ENCODE peak calls at places on chromosomes 13 and 19, in four cellular contexts. Q is HepG2, K is K562, R is GM12878. D is an unnamed sample.

GRCh38 chr19:49244256-49244655 is 80.7 kb downstream of the SLC6A16 start:
- DNase-seq in Q (no peak), K (no peak), R (no peak), D (no peak)

GRCh38 chr19:10848208-10848843 is at the start of gene C19orf38:
- DNase-seq in Q (no peak), R (no peak), K (no peak), D (no peak)

GRCh38 chr13:111460548-111461444 is 140.4 kb downstream of the TEX29 start:
- DNase-seq in K (peak; percentile 9), R (no peak), Q (peak; percentile 15), D (peak; percentile 76)

GRCh38 chr13:36630181-36630806 is 43.5 kb upstream of the SERTM1 start:
- DNase-seq in R (no peak), Q (no peak), K (no peak), D (peak; percentile 23)

GRCh38 chr19:47495478-47496372 is 11.7 kb upstream of the KPTN start:
- DNase-seq in K (no peak), R (no peak), Q (no peak), D (no peak)

GRCh38 chr13:66831317-66831716 is 398.8 kb downstream of the PCDH9 start:
- DNase-seq in R (no peak), Q (no peak), K (no peak), D (no peak)

GRCh38 chr19:11496391-11497163 is 9.1 kb downstream of the ZNF653 start:
- DNase-seq in R (no peak), Q (peak; percentile 62), K (peak; percentile 93), D (peak; percentile 89)

GRCh38 chr13:106566682-106567420 is 1.1 kb downstream of the ARGLU1 start:
- DNase-seq in R (no peak), Q (peak; percentile 32), K (peak; percentile 69), D (peak; percentile 75)

GRCh38 chr19:41695745-41696144 is 7.7 kb upstream of the CEACAM7 start:
- DNase-seq in Q (no peak), R (no peak), K (no peak), D (no peak)

GRCh38 chr19:33275933-33276619 is 26.3 kb downstream of the CEBPA start:
- DNase-seq in K (no peak), R (no peak), Q (peak; percentile 93), D (no peak)

GRCh38 chr19:50026550-50026906 is 723 bp downstream of the ZNF473 start:
- DNase-seq in R (no peak), K (no peak), Q (no peak), D (no peak)

GRCh38 chr19:48926909-48927308 is 6.6 kb upstream of the DHDH start:
- DNase-seq in K (peak; percentile 85), R (no peak), Q (no peak), D (no peak)

GRCh38 chr13:31261241-31261640 is 61.5 kb downstream of the B3GLCT start:
- DNase-seq in R (no peak), Q (no peak), K (no peak), D (no peak)

GRCh38 chr19:1399745-1400144 is 1.6 kb downstream of the GAMT start:
- DNase-seq in Q (no peak), R (no peak), K (no peak), D (no peak)

GRCh38 chr13:52356327-52356726 is 49.6 kb downstream of the THSD1 start:
- DNase-seq in R (no peak), K (no peak), Q (no peak), D (no peak)

GRCh38 chr13:79490846-79491245 is 9.9 kb downstream of the NDFIP2 start:
- DNase-seq in R (no peak), Q (no peak), K (no peak), D (no peak)

GRCh38 chr13:51425410-51426042 is 27.3 kb downstream of the INTS6 start:
- DNase-seq in R (no peak), K (no peak), Q (no peak), D (peak; percentile 25)

GRCh38 chr19:46841458-46842083 is 9.1 kb downstream of the AP2S1 start:
- DNase-seq in Q (no peak), R (no peak), K (peak; percentile 63), D (no peak)

GRCh38 chr19:17610384-17610783 is 54.9 kb downstream of the COLGALT1 start:
- DNase-seq in K (peak; percentile 77), Q (peak; percentile 37), R (no peak), D (peak; percentile 70)

GRCh38 chr19:44356383-44357111 is at the start of gene ZNF112:
- DNase-seq in R (peak; percentile 11), K (peak; percentile 77), Q (peak; percentile 94), D (peak; percentile 98)

GRCh38 chr13:53250272-53250875 is 221.8 kb downstream of the OLFM4 start:
- DNase-seq in R (peak; percentile 15), K (peak; percentile 73), Q (peak; percentile 74), D (peak; percentile 92)

GRCh38 chr13:73717632-73718031 is 416.6 kb downstream of the KLF12 start:
- DNase-seq in R (no peak), K (no peak), Q (no peak), D (no peak)

GRCh38 chr19:27774337-27774736 is 1438.6 kb downstream of the UQCRFS1 start:
- DNase-seq in K (peak; percentile 19), Q (no peak), R (no peak), D (peak; percentile 67)

GRCh38 chr13:78976696-78977095 is 317.7 kb upstream of the OBI1 start:
- DNase-seq in K (no peak), R (no peak), Q (no peak), D (no peak)

GRCh38 chr19:1453525-1454371 is 3.8 kb downstream of the APC2 start:
- DNase-seq in K (no peak), R (no peak), Q (no peak), D (peak; percentile 56)

GRCh38 chr19:16938211-16938610 is 49.4 kb downstream of the F2RL3 start:
- DNase-seq in R (no peak), K (no peak), Q (no peak), D (no peak)

GRCh38 chr19:48287748-48288147 is 17.9 kb downstream of the ZNF114 start:
- DNase-seq in K (no peak), R (no peak), Q (no peak), D (no peak)

GRCh38 chr19:46000497-46001246 is 5.4 kb downstream of the CCDC61 start:
- DNase-seq in K (peak; percentile 72), Q (no peak), R (no peak), D (peak; percentile 85)

GRCh38 chr19:13022859-13023636 is 27.8 kb downstream of the NFIX start:
- DNase-seq in Q (peak; percentile 79), R (no peak), K (peak; percentile 68), D (peak; percentile 77)

GRCh38 chr19:45408121-45408520 is 1.7 kb downstream of the POLR1G start:
- DNase-seq in K (no peak), R (no peak), Q (no peak), D (no peak)

DNA sequence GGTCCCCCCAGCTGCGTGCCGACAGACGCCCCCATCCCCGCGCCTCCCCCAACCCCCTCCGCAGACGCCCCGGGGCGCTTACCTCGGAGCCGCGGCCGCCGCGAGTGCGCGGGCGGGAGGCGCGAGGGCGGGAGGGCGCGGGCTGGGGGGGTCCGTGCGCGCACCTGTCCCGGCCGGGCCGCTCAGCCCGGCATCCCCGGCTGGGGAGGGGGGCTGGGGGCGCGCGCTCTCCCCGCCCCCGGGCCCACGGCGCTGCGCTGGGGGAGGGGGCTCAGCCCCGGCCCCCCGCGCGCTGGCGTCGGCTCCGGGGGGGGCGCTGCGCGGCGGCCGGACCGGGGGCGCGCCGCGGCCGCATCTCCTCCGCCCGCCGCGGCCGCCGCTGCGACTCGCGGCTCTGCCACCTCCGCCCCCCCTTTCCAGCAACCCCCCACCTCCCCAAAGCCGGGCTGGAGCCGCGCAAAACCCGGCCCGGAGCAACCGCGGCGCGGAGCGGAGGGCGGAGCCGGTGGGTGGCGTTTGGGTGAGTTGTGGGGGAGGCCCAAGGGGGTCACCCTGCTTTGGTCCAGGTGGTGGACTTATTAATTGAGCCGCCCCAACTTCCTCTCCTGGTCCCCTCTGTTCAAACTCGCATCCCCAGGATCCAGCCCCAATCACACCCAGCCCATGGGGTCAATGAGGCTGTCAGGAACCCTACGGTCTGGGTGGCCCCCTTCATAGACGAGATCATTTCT is 22.1 kb upstream of the SEMA6B start:
- DNase-seq in K (peak; percentile 76), R (no peak), Q (no peak), D (peak; percentile 72)
- TF ChIP-seq CREB1 in K (no peak), R (no peak), Q (no peak), D (no peak)

GRCh38 chr13:30119476-30119875 is 187.9 kb downstream of the KATNAL1 start:
- DNase-seq in Q (no peak), K (no peak), R (no peak), D (no peak)
- H3K27ac ChIP-seq in Q (no peak overlapping the region), K (no peak overlapping the region), R (no peak overlapping the region), D (no peak overlapping the region)

DNA sequence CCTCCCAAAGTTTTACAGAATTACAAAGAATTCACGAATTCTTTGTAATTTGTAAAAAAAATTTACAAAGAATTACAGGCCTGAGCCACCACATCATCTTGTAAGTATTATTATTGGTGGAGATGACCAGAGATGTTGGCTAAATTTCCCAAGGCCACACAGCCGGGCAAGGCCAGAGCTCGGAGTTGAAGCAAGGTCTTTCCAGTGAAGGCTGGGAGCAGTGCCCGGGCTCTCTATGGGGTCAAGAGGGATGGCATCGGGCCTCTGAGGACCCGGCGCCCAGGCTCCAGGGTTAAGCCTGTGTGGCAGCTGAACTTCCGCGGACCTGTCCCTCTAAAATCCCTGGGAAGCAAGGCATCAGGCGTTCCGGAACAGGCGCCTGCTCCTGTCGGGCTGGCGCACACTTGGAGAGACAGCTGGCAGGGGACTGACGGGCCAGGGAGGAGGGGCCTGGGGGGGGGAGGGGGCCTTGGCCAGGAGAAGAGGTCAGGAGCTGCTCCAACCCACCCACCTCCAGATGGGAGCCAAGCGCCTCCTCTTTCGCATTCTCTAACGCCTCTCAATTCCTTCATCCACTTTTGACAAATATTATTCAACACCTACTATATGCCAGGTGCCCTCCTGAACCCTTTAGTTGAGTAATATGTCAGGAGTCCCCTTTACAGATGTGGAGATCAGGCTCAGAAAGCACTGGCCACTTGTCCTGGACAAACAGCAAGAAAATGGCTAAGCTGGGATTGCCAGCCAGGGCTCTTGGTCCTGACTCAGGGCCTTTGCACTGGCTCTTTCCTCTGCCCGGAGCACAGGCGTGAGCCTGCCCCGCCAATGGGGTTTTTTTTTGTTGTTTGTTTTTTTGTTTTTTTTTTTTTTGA is 36.8 kb upstream of the SEMA6B start:
- DNase-seq in R (no peak), K (no peak), Q (no peak), D (peak; percentile 72)
- TF ChIP-seq REST in R (no peak), K (no peak), Q (no peak), D (no peak)

DNA sequence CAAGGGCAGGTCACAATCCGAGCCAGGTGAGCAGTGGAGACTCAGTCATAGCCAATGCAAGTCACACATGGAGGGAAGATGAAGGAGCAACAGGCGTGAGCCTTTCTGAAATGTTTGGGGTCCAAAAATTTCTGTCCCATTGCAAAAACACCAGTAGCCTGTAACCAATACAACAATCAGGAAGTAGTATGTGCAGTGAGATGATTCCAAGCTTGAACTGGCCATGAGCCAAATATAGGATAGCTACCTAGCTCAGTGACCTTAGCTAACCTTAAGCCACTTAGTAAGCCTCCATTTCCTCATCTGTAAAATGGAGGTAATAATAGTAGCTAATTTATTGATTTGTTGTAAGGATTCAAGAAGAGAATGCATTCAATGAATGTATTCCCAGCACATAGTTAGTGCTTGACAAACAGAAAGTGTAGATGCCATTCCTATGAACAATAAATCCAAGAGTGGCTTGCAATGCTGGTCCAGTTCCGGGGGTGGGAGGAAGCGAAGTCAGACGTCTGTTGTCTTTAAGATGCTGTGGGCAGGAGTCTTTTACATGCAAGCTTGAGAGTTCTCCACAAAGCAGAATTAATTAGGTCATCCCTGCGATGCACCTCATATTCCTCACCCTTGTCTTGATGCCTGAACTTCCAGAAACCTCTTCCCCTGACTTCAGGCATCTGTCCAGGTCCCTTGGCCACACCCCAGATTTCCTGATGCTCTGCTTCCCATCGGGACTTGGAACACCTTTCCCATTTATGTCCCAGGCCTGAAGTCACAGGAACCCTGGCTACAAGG is 195.7 kb upstream of the UBL3 start:
- DNase-seq in K (no peak), R (no peak), Q (no peak), D (no peak)
- TF ChIP-seq CREB1 in K (no peak), R (no peak), Q (no peak), D (no peak)

GRCh38 chr13:22428188-22428828 is 752.5 kb upstream of the SGCG start:
- DNase-seq in K (peak; percentile 4), Q (no peak), R (no peak), D (no peak)
- H3K27ac ChIP-seq in K (no peak overlapping the region), Q (no peak overlapping the region), R (no peak overlapping the region), D (no peak overlapping the region)

GRCh38 chr13:39655569-39656324 is at the start of gene COG6:
- DNase-seq in Q (peak; percentile 73), R (peak; percentile 86), K (peak; percentile 89), D (peak; percentile 93)
- TF ChIP-seq REST in Q (peak; percentile 8), R (no peak), K (no peak), D (peak; percentile 32)